ENCODE peak calls at places on chromosomes 16 and 17, in eight cellular contexts. One of them, this sample, is unnamed.

GRCh38 chr16:87706278-87707000 is 59.3 kb downstream of the KLHDC4 start:
- DNase-seq in HCT116: no peak
- DNase-seq in RWPE2: no peak
- DNase-seq in esophagus squamous epithelium: no peak
- DNase-seq in left ventricle myocardium inferior: no peak
- DNase-seq in breast epithelium: no peak
- DNase-seq in uterus: no peak
- DNase-seq in right atrium auricular region: no peak
- DNase-seq in this sample: no peak

GRCh38 chr17:28846231-28846630 is 3.6 kb upstream of the FAM222B start:
- DNase-seq in RWPE2: no peak
- DNase-seq in esophagus squamous epithelium: no peak
- DNase-seq in right atrium auricular region: no peak
- DNase-seq in uterus: no peak
- DNase-seq in HCT116: no peak
- DNase-seq in breast epithelium: no peak
- DNase-seq in left ventricle myocardium inferior: no peak
- DNase-seq in this sample: no peak

GRCh38 chr17:13074026-13074425 is 56.2 kb upstream of the ELAC2 start:
- DNase-seq in breast epithelium: no peak
- DNase-seq in HCT116: peak; percentile 6
- DNase-seq in RWPE2: no peak
- DNase-seq in uterus: no peak
- DNase-seq in left ventricle myocardium inferior: no peak
- DNase-seq in right atrium auricular region: peak; percentile 59
- DNase-seq in esophagus squamous epithelium: no peak
- DNase-seq in this sample: no peak

GRCh38 chr17:16995930-16996329 is 24.0 kb upstream of the TNFRSF13B start:
- DNase-seq in right atrium auricular region: no peak
- DNase-seq in HCT116: no peak
- DNase-seq in left ventricle myocardium inferior: no peak
- DNase-seq in uterus: no peak
- DNase-seq in breast epithelium: no peak
- DNase-seq in esophagus squamous epithelium: no peak
- DNase-seq in RWPE2: no peak
- DNase-seq in this sample: no peak

GRCh38 chr17:78329263-78330059 is 30.4 kb downstream of the SOCS3 start:
- DNase-seq in breast epithelium: no peak
- DNase-seq in RWPE2: no peak
- DNase-seq in uterus: no peak
- DNase-seq in left ventricle myocardium inferior: no peak
- DNase-seq in esophagus squamous epithelium: no peak
- DNase-seq in right atrium auricular region: peak; percentile 77
- DNase-seq in HCT116: peak; percentile 76
- DNase-seq in this sample: no peak

GRCh38 chr16:25045696-25046381 is 30.7 kb upstream of the ARHGAP17 start:
- DNase-seq in HCT116: no peak
- DNase-seq in RWPE2: no peak
- DNase-seq in breast epithelium: no peak
- DNase-seq in right atrium auricular region: no peak
- DNase-seq in left ventricle myocardium inferior: no peak
- DNase-seq in uterus: no peak
- DNase-seq in esophagus squamous epithelium: no peak
- DNase-seq in this sample: no peak

GRCh38 chr16:89557230-89557935 is 3.1 kb upstream of the RPL13 start:
- DNase-seq in esophagus squamous epithelium: no peak
- DNase-seq in right atrium auricular region: peak; percentile 85
- DNase-seq in breast epithelium: no peak
- DNase-seq in HCT116: peak; percentile 77
- DNase-seq in RWPE2: no peak
- DNase-seq in uterus: peak; percentile 72
- DNase-seq in left ventricle myocardium inferior: peak; percentile 82
- DNase-seq in this sample: peak; percentile 43

GRCh38 chr16:15434425-15435215 is at the start of gene BMERB1:
- DNase-seq in HCT116: peak; percentile 12
- DNase-seq in breast epithelium: peak; percentile 23
- DNase-seq in esophagus squamous epithelium: no peak
- DNase-seq in right atrium auricular region: peak; percentile 67
- DNase-seq in left ventricle myocardium inferior: peak; percentile 74
- DNase-seq in RWPE2: peak; percentile 74
- DNase-seq in uterus: peak; percentile 74
- DNase-seq in this sample: peak; percentile 25

GRCh38 chr17:4914009-4914408 is 11.1 kb upstream of the CHRNE start:
- DNase-seq in RWPE2: no peak
- DNase-seq in HCT116: no peak
- DNase-seq in breast epithelium: no peak
- DNase-seq in right atrium auricular region: no peak
- DNase-seq in esophagus squamous epithelium: no peak
- DNase-seq in left ventricle myocardium inferior: no peak
- DNase-seq in uterus: no peak
- DNase-seq in this sample: no peak

GRCh38 chr17:39486242-39486641 is 25.0 kb downstream of the CDK12 start:
- DNase-seq in left ventricle myocardium inferior: no peak
- DNase-seq in esophagus squamous epithelium: no peak
- DNase-seq in HCT116: no peak
- DNase-seq in right atrium auricular region: no peak
- DNase-seq in RWPE2: no peak
- DNase-seq in uterus: no peak
- DNase-seq in breast epithelium: no peak
- DNase-seq in this sample: no peak

GRCh38 chr16:57266531-57267268 is 17.8 kb downstream of the PLLP start:
- DNase-seq in esophagus squamous epithelium: no peak
- DNase-seq in uterus: no peak
- DNase-seq in right atrium auricular region: no peak
- DNase-seq in HCT116: no peak
- DNase-seq in RWPE2: no peak
- DNase-seq in left ventricle myocardium inferior: no peak
- DNase-seq in breast epithelium: peak; percentile 35
- DNase-seq in this sample: no peak

GRCh38 chr16:9528680-9529079 is 437.2 kb downstream of the HAPSTR1 start:
- DNase-seq in RWPE2: no peak
- DNase-seq in breast epithelium: no peak
- DNase-seq in HCT116: no peak
- DNase-seq in left ventricle myocardium inferior: no peak
- DNase-seq in right atrium auricular region: no peak
- DNase-seq in esophagus squamous epithelium: no peak
- DNase-seq in uterus: no peak
- DNase-seq in this sample: no peak

GRCh38 chr16:48537909-48538745 is 71.9 kb downstream of the N4BP1 start:
- DNase-seq in esophagus squamous epithelium: no peak
- DNase-seq in breast epithelium: peak; percentile 70
- DNase-seq in uterus: peak; percentile 66
- DNase-seq in RWPE2: no peak
- DNase-seq in right atrium auricular region: peak; percentile 67
- DNase-seq in left ventricle myocardium inferior: peak; percentile 69
- DNase-seq in HCT116: no peak
- DNase-seq in this sample: no peak

GRCh38 chr16:6112700-6113099 is 1015.1 kb upstream of the EEF2KMT start:
- DNase-seq in right atrium auricular region: no peak
- DNase-seq in esophagus squamous epithelium: no peak
- DNase-seq in HCT116: no peak
- DNase-seq in uterus: no peak
- DNase-seq in breast epithelium: no peak
- DNase-seq in left ventricle myocardium inferior: no peak
- DNase-seq in RWPE2: no peak
- DNase-seq in this sample: no peak

GRCh38 chr17:15081008-15081407 is 184.1 kb downstream of the PMP22 start:
- DNase-seq in breast epithelium: no peak
- DNase-seq in right atrium auricular region: no peak
- DNase-seq in HCT116: no peak
- DNase-seq in left ventricle myocardium inferior: no peak
- DNase-seq in RWPE2: no peak
- DNase-seq in esophagus squamous epithelium: no peak
- DNase-seq in uterus: no peak
- DNase-seq in this sample: no peak

GRCh38 chr16:87490091-87490798 is 2.6 kb downstream of the ZCCHC14 start:
- DNase-seq in esophagus squamous epithelium: no peak
- DNase-seq in left ventricle myocardium inferior: no peak
- DNase-seq in right atrium auricular region: no peak
- DNase-seq in breast epithelium: no peak
- DNase-seq in uterus: no peak
- DNase-seq in HCT116: no peak
- DNase-seq in RWPE2: no peak
- DNase-seq in this sample: no peak

GRCh38 chr16:73714976-73715375 is 581.6 kb upstream of the PSMD7 start:
- DNase-seq in left ventricle myocardium inferior: no peak
- DNase-seq in uterus: no peak
- DNase-seq in RWPE2: no peak
- DNase-seq in esophagus squamous epithelium: no peak
- DNase-seq in breast epithelium: no peak
- DNase-seq in HCT116: no peak
- DNase-seq in right atrium auricular region: no peak
- DNase-seq in this sample: no peak

GRCh38 chr16:50611332-50611934 is 63.2 kb downstream of the NKD1 start:
- DNase-seq in HCT116: no peak
- DNase-seq in breast epithelium: no peak
- DNase-seq in esophagus squamous epithelium: no peak
- DNase-seq in right atrium auricular region: no peak
- DNase-seq in RWPE2: no peak
- DNase-seq in uterus: no peak
- DNase-seq in left ventricle myocardium inferior: no peak
- DNase-seq in this sample: no peak

GRCh38 chr16:4676826-4677225 is 16.5 kb upstream of the NUDT16L1 start:
- DNase-seq in breast epithelium: no peak
- DNase-seq in HCT116: no peak
- DNase-seq in right atrium auricular region: no peak
- DNase-seq in esophagus squamous epithelium: no peak
- DNase-seq in uterus: no peak
- DNase-seq in left ventricle myocardium inferior: peak; percentile 69
- DNase-seq in RWPE2: no peak
- DNase-seq in this sample: no peak

GRCh38 chr16:81626181-81626674 is 152.9 kb upstream of the PLCG2 start:
- DNase-seq in RWPE2: no peak
- DNase-seq in uterus: no peak
- DNase-seq in esophagus squamous epithelium: no peak
- DNase-seq in right atrium auricular region: no peak
- DNase-seq in HCT116: no peak
- DNase-seq in breast epithelium: no peak
- DNase-seq in left ventricle myocardium inferior: no peak
- DNase-seq in this sample: no peak
- H3K4me3 ChIP-seq in RWPE2: no peak overlapping the region
- H3K4me3 ChIP-seq in uterus: no peak overlapping the region
- H3K4me3 ChIP-seq in esophagus squamous epithelium: no peak overlapping the region
- H3K4me3 ChIP-seq in right atrium auricular region: no peak overlapping the region
- H3K4me3 ChIP-seq in HCT116: no peak overlapping the region
- H3K4me3 ChIP-seq in breast epithelium: no peak overlapping the region
- H3K4me3 ChIP-seq in left ventricle myocardium inferior: no peak overlapping the region
- H3K4me3 ChIP-seq in this sample: no peak overlapping the region

GRCh38 chr16:85460252-85460982 is 152.7 kb upstream of the GSE1 start:
- DNase-seq in left ventricle myocardium inferior: no peak
- DNase-seq in uterus: peak; percentile 52
- DNase-seq in right atrium auricular region: no peak
- DNase-seq in esophagus squamous epithelium: no peak
- DNase-seq in breast epithelium: no peak
- DNase-seq in RWPE2: no peak
- DNase-seq in HCT116: no peak
- DNase-seq in this sample: no peak
- H3K27ac ChIP-seq in left ventricle myocardium inferior: peak overlapping the region; percentile 87
- H3K27ac ChIP-seq in uterus: peak overlapping the region; percentile 57
- H3K27ac ChIP-seq in right atrium auricular region: peak overlapping the region; percentile 82
- H3K27ac ChIP-seq in esophagus squamous epithelium: no peak overlapping the region
- H3K27ac ChIP-seq in breast epithelium: peak overlapping the region; percentile 89
- H3K27ac ChIP-seq in RWPE2: no peak overlapping the region
- H3K27ac ChIP-seq in HCT116: no peak overlapping the region
- H3K27ac ChIP-seq in this sample: no peak overlapping the region

GRCh38 chr17:74757931-74758845 is 9.8 kb downstream of the NHERF1 start:
- DNase-seq in esophagus squamous epithelium: no peak
- DNase-seq in right atrium auricular region: no peak
- DNase-seq in breast epithelium: no peak
- DNase-seq in uterus: no peak
- DNase-seq in left ventricle myocardium inferior: peak; percentile 45
- DNase-seq in HCT116: no peak
- DNase-seq in RWPE2: no peak
- DNase-seq in this sample: no peak
- H3K4me1 ChIP-seq in esophagus squamous epithelium: peaks cover 67% of the 10 kb centered on the region
- H3K4me1 ChIP-seq in right atrium auricular region: peaks cover 64% of the 10 kb centered on the region
- H3K4me1 ChIP-seq in breast epithelium: peaks cover 40% of the 10 kb centered on the region
- H3K4me1 ChIP-seq in uterus: no peaks in the 10 kb centered on the region
- H3K4me1 ChIP-seq in left ventricle myocardium inferior: peaks cover 75% of the 10 kb centered on the region
- H3K4me1 ChIP-seq in HCT116: peaks cover 48% of the 10 kb centered on the region
- H3K4me1 ChIP-seq in RWPE2: peaks cover 42% of the 10 kb centered on the region
- H3K4me1 ChIP-seq in this sample: peaks cover 39% of the 10 kb centered on the region

DNA sequence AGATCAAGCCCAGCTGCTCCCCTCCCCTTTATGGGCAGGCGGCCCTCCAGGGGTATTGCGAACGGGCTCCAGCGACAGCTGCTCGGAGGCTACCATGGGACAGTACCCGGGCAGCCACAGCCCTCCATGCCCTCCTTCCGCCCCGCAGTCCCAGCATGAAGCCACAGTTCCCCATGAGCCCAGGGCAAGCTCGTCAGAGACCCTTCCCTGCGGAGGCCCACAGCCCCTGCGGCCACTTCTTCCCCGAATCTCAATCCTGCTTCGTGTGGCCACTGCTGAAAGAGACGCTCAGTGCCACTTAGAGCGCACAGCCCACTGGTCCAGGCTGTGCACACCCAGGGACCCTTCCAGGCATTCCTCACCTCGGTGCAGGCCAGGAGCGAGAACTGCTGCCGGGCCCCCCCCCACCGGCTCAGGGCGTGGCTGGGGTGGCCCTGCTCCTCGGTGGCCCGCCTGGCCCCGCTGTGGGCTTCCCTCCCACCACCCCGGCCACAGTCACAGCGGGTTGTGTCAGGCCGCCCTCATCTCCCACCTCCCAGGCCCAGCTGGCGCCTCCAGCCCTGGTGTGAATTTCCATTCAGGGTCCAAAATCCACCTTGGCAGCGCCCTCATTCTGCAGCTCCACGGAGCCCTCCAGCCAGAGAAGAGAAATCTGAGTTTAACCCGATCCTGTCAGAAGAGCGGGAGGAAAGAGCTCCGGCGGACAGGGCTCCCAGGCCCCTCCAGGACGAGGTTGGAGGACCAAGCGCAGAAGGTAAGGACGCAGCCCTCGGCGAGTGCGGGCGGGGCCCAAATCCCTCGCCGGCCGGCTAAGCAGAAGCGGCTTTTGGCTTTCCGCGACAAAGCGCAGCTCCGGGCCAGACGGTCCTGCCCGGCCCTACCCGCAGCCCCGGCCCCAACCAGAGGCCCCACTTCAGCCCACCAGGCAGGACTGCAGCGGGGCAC is 12.1 kb downstream of the TBC1D16 start:
- DNase-seq in right atrium auricular region: no peak
- DNase-seq in left ventricle myocardium inferior: no peak
- DNase-seq in HCT116: no peak
- DNase-seq in uterus: peak; percentile 40
- DNase-seq in esophagus squamous epithelium: no peak
- DNase-seq in breast epithelium: no peak
- DNase-seq in RWPE2: no peak
- DNase-seq in this sample: no peak
- H3K4me3 ChIP-seq in right atrium auricular region: no peak overlapping the region
- H3K4me3 ChIP-seq in left ventricle myocardium inferior: peak overlapping the region; percentile 53
- H3K4me3 ChIP-seq in HCT116: no peak overlapping the region
- H3K4me3 ChIP-seq in uterus: peak overlapping the region; percentile 20
- H3K4me3 ChIP-seq in esophagus squamous epithelium: peak overlapping the region; percentile 35
- H3K4me3 ChIP-seq in breast epithelium: no peak overlapping the region
- H3K4me3 ChIP-seq in RWPE2: no peak overlapping the region
- H3K4me3 ChIP-seq in this sample: peak overlapping the region; percentile 59

GRCh38 chr16:590875-591200 is 972 bp downstream of the RAB40C start:
- DNase-seq in uterus: no peak
- DNase-seq in breast epithelium: no peak
- DNase-seq in HCT116: no peak
- DNase-seq in right atrium auricular region: no peak
- DNase-seq in RWPE2: no peak
- DNase-seq in esophagus squamous epithelium: no peak
- DNase-seq in left ventricle myocardium inferior: no peak
- DNase-seq in this sample: no peak
- H3K27ac ChIP-seq in uterus: peak overlapping the region; percentile 67
- H3K27ac ChIP-seq in breast epithelium: peak overlapping the region; percentile 97
- H3K27ac ChIP-seq in HCT116: peak overlapping the region; percentile 69
- H3K27ac ChIP-seq in right atrium auricular region: peak overlapping the region; percentile 79
- H3K27ac ChIP-seq in RWPE2: peak overlapping the region; percentile 87
- H3K27ac ChIP-seq in esophagus squamous epithelium: peak overlapping the region; percentile 99
- H3K27ac ChIP-seq in left ventricle myocardium inferior: no peak overlapping the region
- H3K27ac ChIP-seq in this sample: no peak overlapping the region

This sample was measured in thoracic aorta.